ENCODE peak calls at places on chromosomes 7 and 10, in seven cellular contexts. One of them, this sample, is unnamed.

GRCh38 chr7:66779669-66780408 is 39.3 kb downstream of the RABGEF1 start:
- DNase-seq in tibial artery: no peak
- DNase-seq in AG09309: no peak
- DNase-seq in epithelial cell of esophagus: peak; percentile 57
- DNase-seq in PC-3: peak; percentile 12
- DNase-seq in endothelial cell of umbilical vein: peak; percentile 81
- DNase-seq in prostate gland: no peak
- DNase-seq in this sample: no peak

GRCh38 chr7:97580205-97580604 is 151.7 kb upstream of the TAC1 start:
- DNase-seq in tibial artery: no peak
- DNase-seq in AG09309: no peak
- DNase-seq in epithelial cell of esophagus: no peak
- DNase-seq in PC-3: no peak
- DNase-seq in endothelial cell of umbilical vein: no peak
- DNase-seq in prostate gland: no peak
- DNase-seq in this sample: no peak

GRCh38 chr7:39172137-39172536 is 194.4 kb downstream of the POU6F2 start:
- DNase-seq in tibial artery: no peak
- DNase-seq in AG09309: no peak
- DNase-seq in epithelial cell of esophagus: peak; percentile 73
- DNase-seq in PC-3: peak; percentile 31
- DNase-seq in endothelial cell of umbilical vein: no peak
- DNase-seq in prostate gland: no peak
- DNase-seq in this sample: no peak

GRCh38 chr10:52779541-52780390 is 7.2 kb upstream of the MBL2 start:
- DNase-seq in tibial artery: peak; percentile 66
- DNase-seq in AG09309: no peak
- DNase-seq in epithelial cell of esophagus: peak; percentile 69
- DNase-seq in PC-3: peak; percentile 99
- DNase-seq in endothelial cell of umbilical vein: peak; percentile 70
- DNase-seq in prostate gland: no peak
- DNase-seq in this sample: no peak

GRCh38 chr7:158313931-158314330 is 273.7 kb downstream of the PTPRN2 start:
- DNase-seq in tibial artery: no peak
- DNase-seq in AG09309: no peak
- DNase-seq in epithelial cell of esophagus: no peak
- DNase-seq in PC-3: no peak
- DNase-seq in endothelial cell of umbilical vein: no peak
- DNase-seq in prostate gland: no peak
- DNase-seq in this sample: no peak

GRCh38 chr7:94089806-94090205 is 85.7 kb upstream of the BET1 start:
- DNase-seq in tibial artery: no peak
- DNase-seq in AG09309: no peak
- DNase-seq in epithelial cell of esophagus: no peak
- DNase-seq in PC-3: no peak
- DNase-seq in endothelial cell of umbilical vein: no peak
- DNase-seq in prostate gland: no peak
- DNase-seq in this sample: no peak

GRCh38 chr7:141225916-141226618 is 152.2 kb downstream of the TMEM178B start:
- DNase-seq in tibial artery: no peak
- DNase-seq in AG09309: no peak
- DNase-seq in epithelial cell of esophagus: peak; percentile 1
- DNase-seq in PC-3: no peak
- DNase-seq in endothelial cell of umbilical vein: no peak
- DNase-seq in prostate gland: no peak
- DNase-seq in this sample: no peak

GRCh38 chr10:4346257-4346656 is 479.8 kb upstream of the AKR1E2 start:
- DNase-seq in tibial artery: no peak
- DNase-seq in AG09309: no peak
- DNase-seq in epithelial cell of esophagus: no peak
- DNase-seq in PC-3: no peak
- DNase-seq in endothelial cell of umbilical vein: no peak
- DNase-seq in prostate gland: no peak
- DNase-seq in this sample: no peak

GRCh38 chr7:27156901-27157716 is 634 bp upstream of the HOXA7 start:
- DNase-seq in tibial artery: no peak
- DNase-seq in AG09309: no peak
- DNase-seq in epithelial cell of esophagus: no peak
- DNase-seq in PC-3: no peak
- DNase-seq in endothelial cell of umbilical vein: peak; percentile 72
- DNase-seq in prostate gland: no peak
- DNase-seq in this sample: no peak

GRCh38 chr10:74824184-74825032 is 2.0 kb upstream of the KAT6B start:
- DNase-seq in tibial artery: peak; percentile 72
- DNase-seq in AG09309: no peak
- DNase-seq in epithelial cell of esophagus: no peak
- DNase-seq in PC-3: no peak
- DNase-seq in endothelial cell of umbilical vein: no peak
- DNase-seq in prostate gland: peak; percentile 13
- DNase-seq in this sample: no peak

GRCh38 chr10:89940076-89940475 is 238.7 kb downstream of the KIF20B start:
- DNase-seq in tibial artery: no peak
- DNase-seq in AG09309: no peak
- DNase-seq in epithelial cell of esophagus: no peak
- DNase-seq in PC-3: no peak
- DNase-seq in endothelial cell of umbilical vein: no peak
- DNase-seq in prostate gland: no peak
- DNase-seq in this sample: no peak

GRCh38 chr7:75819711-75820110 is 6.1 kb upstream of the CCL24 start:
- DNase-seq in tibial artery: no peak
- DNase-seq in AG09309: no peak
- DNase-seq in epithelial cell of esophagus: no peak
- DNase-seq in PC-3: no peak
- DNase-seq in endothelial cell of umbilical vein: no peak
- DNase-seq in prostate gland: no peak
- DNase-seq in this sample: no peak

GRCh38 chr10:28925154-28925663 is 247.9 kb downstream of the BAMBI start:
- DNase-seq in tibial artery: no peak
- DNase-seq in AG09309: no peak
- DNase-seq in epithelial cell of esophagus: no peak
- DNase-seq in PC-3: no peak
- DNase-seq in endothelial cell of umbilical vein: no peak
- DNase-seq in prostate gland: no peak
- DNase-seq in this sample: no peak

GRCh38 chr10:29811751-29812427 is 177.1 kb upstream of the SVIL start:
- DNase-seq in tibial artery: peak; percentile 84
- DNase-seq in AG09309: peak; percentile 95
- DNase-seq in epithelial cell of esophagus: peak; percentile 86
- DNase-seq in PC-3: peak; percentile 79
- DNase-seq in endothelial cell of umbilical vein: peak; percentile 81
- DNase-seq in prostate gland: peak; percentile 74
- DNase-seq in this sample: no peak

GRCh38 chr7:81231203-81231922 is 312.5 kb upstream of the SEMA3C start:
- DNase-seq in tibial artery: no peak
- DNase-seq in AG09309: no peak
- DNase-seq in epithelial cell of esophagus: no peak
- DNase-seq in PC-3: no peak
- DNase-seq in endothelial cell of umbilical vein: no peak
- DNase-seq in prostate gland: no peak
- DNase-seq in this sample: no peak

GRCh38 chr7:122485841-122486240 is 181.3 kb upstream of the FEZF1 start:
- DNase-seq in tibial artery: no peak
- DNase-seq in AG09309: peak; percentile 14
- DNase-seq in epithelial cell of esophagus: no peak
- DNase-seq in PC-3: no peak
- DNase-seq in endothelial cell of umbilical vein: no peak
- DNase-seq in prostate gland: no peak
- DNase-seq in this sample: no peak

GRCh38 chr7:108488902-108489538 is 32.8 kb upstream of the NRCAM start:
- DNase-seq in tibial artery: no peak
- DNase-seq in AG09309: no peak
- DNase-seq in epithelial cell of esophagus: no peak
- DNase-seq in PC-3: no peak
- DNase-seq in endothelial cell of umbilical vein: peak; percentile 87
- DNase-seq in prostate gland: no peak
- DNase-seq in this sample: no peak

GRCh38 chr10:70744617-70745138 is 40.5 kb downstream of the TBATA start:
- DNase-seq in tibial artery: no peak
- DNase-seq in AG09309: no peak
- DNase-seq in epithelial cell of esophagus: no peak
- DNase-seq in PC-3: no peak
- DNase-seq in endothelial cell of umbilical vein: no peak
- DNase-seq in prostate gland: no peak
- DNase-seq in this sample: no peak

GRCh38 chr7:121953164-121953563 is 80.2 kb downstream of the PTPRZ1 start:
- DNase-seq in tibial artery: no peak
- DNase-seq in AG09309: no peak
- DNase-seq in epithelial cell of esophagus: no peak
- DNase-seq in PC-3: no peak
- DNase-seq in endothelial cell of umbilical vein: no peak
- DNase-seq in prostate gland: no peak
- DNase-seq in this sample: no peak

GRCh38 chr7:126700807-126701604 is 551.7 kb downstream of the GRM8 start:
- DNase-seq in tibial artery: no peak
- DNase-seq in AG09309: peak; percentile 59
- DNase-seq in epithelial cell of esophagus: peak; percentile 99
- DNase-seq in PC-3: peak; percentile 86
- DNase-seq in endothelial cell of umbilical vein: peak; percentile 98
- DNase-seq in prostate gland: no peak
- DNase-seq in this sample: peak; percentile 98

GRCh38 chr7:106772655-106773108 is 92.4 kb upstream of the PIK3CG start:
- DNase-seq in tibial artery: no peak
- DNase-seq in AG09309: peak; percentile 47
- DNase-seq in epithelial cell of esophagus: peak; percentile 67
- DNase-seq in PC-3: peak; percentile 77
- DNase-seq in endothelial cell of umbilical vein: peak; percentile 85
- DNase-seq in prostate gland: no peak
- DNase-seq in this sample: no peak

GRCh38 chr10:71639412-71639719 is 80.2 kb downstream of the C10orf105 start:
- DNase-seq in tibial artery: no peak
- DNase-seq in AG09309: no peak
- DNase-seq in epithelial cell of esophagus: no peak
- DNase-seq in PC-3: no peak
- DNase-seq in endothelial cell of umbilical vein: no peak
- DNase-seq in prostate gland: no peak
- DNase-seq in this sample: no peak

GRCh38 chr7:86485842-86486241 is 157.9 kb upstream of the GRM3 start:
- DNase-seq in tibial artery: no peak
- DNase-seq in AG09309: no peak
- DNase-seq in epithelial cell of esophagus: no peak
- DNase-seq in PC-3: no peak
- DNase-seq in endothelial cell of umbilical vein: no peak
- DNase-seq in prostate gland: no peak
- DNase-seq in this sample: no peak

GRCh38 chr7:21358640-21359039 is 69.2 kb upstream of the SP4 start:
- DNase-seq in tibial artery: no peak
- DNase-seq in AG09309: no peak
- DNase-seq in epithelial cell of esophagus: peak; percentile 39
- DNase-seq in PC-3: peak; percentile 18
- DNase-seq in endothelial cell of umbilical vein: no peak
- DNase-seq in prostate gland: no peak
- DNase-seq in this sample: no peak

DNA sequence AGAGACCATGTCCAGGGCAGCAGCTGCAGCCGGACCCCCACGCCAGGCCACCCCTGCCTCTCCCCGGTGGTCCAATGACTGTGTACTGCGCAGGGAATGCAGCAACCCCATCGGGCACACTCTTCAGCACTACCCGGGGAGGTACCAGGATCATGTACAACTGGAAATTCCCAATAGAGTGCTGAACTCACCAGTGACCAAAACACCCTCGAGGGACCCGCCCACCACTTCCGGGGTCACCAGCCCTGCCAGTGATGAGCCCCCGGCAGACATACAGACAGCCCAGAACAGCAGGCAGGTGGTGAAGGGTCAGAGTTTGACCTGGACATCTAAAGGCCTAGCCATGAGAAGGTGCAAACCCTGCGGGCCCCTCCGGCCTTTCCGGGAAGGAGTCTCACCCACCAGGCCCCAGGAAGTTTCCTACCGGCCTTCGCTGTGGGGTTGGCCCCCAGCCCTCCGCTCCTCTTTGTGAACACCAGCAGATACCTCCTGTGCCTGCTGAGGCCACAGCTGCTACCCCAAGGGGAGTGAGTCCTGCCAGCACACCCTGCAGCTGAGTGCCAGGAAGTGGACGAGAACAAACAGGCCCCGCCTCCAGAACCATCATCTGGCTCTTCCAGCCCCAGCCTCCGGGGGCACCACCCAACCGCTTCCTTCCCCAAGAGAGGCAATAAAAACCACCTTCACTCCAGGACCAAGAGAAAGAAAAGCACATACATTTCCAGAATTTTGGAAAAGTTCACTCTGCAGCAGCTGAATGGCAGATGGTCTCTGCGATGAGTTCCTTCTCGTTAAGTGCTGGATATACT is 5.0 kb upstream of the ANKRD61 start:
- DNase-seq in tibial artery: peak; percentile 72
- DNase-seq in AG09309: no peak
- DNase-seq in epithelial cell of esophagus: peak; percentile 46
- DNase-seq in PC-3: peak; percentile 55
- DNase-seq in endothelial cell of umbilical vein: peak; percentile 18
- DNase-seq in prostate gland: peak; percentile 80
- DNase-seq in this sample: no peak
- TF ChIP-seq CTCF in tibial artery: no peak
- TF ChIP-seq CTCF in AG09309: peak; percentile 26
- TF ChIP-seq CTCF in epithelial cell of esophagus: peak; percentile 28
- TF ChIP-seq CTCF in PC-3: peak; percentile 48
- TF ChIP-seq CTCF in endothelial cell of umbilical vein: no peak
- TF ChIP-seq CTCF in prostate gland: peak; percentile 18
- TF ChIP-seq CTCF in this sample: peak; percentile 44

DNA sequence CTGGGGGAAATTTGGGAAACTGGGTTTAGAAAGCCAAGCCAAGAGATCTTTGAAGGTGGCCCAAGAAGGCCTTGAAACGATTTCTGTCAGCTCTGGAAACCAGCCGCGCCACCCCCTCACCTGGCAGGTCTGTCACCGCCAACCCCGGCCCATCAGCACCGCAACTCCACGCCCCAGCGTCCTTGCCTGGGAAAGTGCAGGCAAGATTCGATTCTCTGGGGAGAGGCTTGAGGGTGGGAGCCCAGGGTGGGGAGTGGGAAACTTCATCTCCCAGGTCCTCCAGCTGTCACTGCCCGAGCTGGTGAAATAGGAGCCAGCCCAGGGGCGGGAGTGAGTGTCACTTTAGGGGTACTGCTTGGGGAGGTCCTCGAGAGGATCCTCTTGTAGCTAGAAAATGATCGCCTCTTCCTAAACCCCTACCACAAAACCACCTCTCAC is 2.2 kb downstream of the ZNF467 start:
- DNase-seq in tibial artery: no peak
- DNase-seq in AG09309: no peak
- DNase-seq in epithelial cell of esophagus: no peak
- DNase-seq in PC-3: peak; percentile 3
- DNase-seq in endothelial cell of umbilical vein: peak; percentile 4
- DNase-seq in prostate gland: no peak
- DNase-seq in this sample: no peak
- H3K4me3 ChIP-seq in tibial artery: peak overlapping the region; percentile 56
- H3K4me3 ChIP-seq in AG09309: peak overlapping the region; percentile 33
- H3K4me3 ChIP-seq in epithelial cell of esophagus: peak overlapping the region; percentile 31
- H3K4me3 ChIP-seq in PC-3: peak overlapping the region; percentile 61
- H3K4me3 ChIP-seq in endothelial cell of umbilical vein: no peak overlapping the region
- H3K4me3 ChIP-seq in prostate gland: peak overlapping the region; percentile 61
- H3K4me3 ChIP-seq in this sample: peak overlapping the region; percentile 48

GRCh38 chr10:91197044-91197651 is 23.3 kb upstream of the PCGF5 start:
- DNase-seq in tibial artery: no peak
- DNase-seq in AG09309: no peak
- DNase-seq in epithelial cell of esophagus: no peak
- DNase-seq in PC-3: no peak
- DNase-seq in endothelial cell of umbilical vein: no peak
- DNase-seq in prostate gland: no peak
- DNase-seq in this sample: no peak
- TF ChIP-seq CTCF in tibial artery: no peak
- TF ChIP-seq CTCF in AG09309: no peak
- TF ChIP-seq CTCF in epithelial cell of esophagus: no peak
- TF ChIP-seq CTCF in PC-3: no peak
- TF ChIP-seq CTCF in endothelial cell of umbilical vein: no peak
- TF ChIP-seq CTCF in prostate gland: no peak
- TF ChIP-seq CTCF in this sample: no peak

GRCh38 chr10:15719899-15720634 is at the start of gene ITGA8:
- DNase-seq in tibial artery: peak; percentile 85
- DNase-seq in AG09309: no peak
- DNase-seq in epithelial cell of esophagus: no peak
- DNase-seq in PC-3: no peak
- DNase-seq in endothelial cell of umbilical vein: peak; percentile 22
- DNase-seq in prostate gland: peak; percentile 9
- DNase-seq in this sample: no peak
- H3K4me3 ChIP-seq in tibial artery: peak within 1 kb of the TSS; percentile 97
- H3K4me3 ChIP-seq in AG09309: peak within 1 kb of the TSS; percentile 36
- H3K4me3 ChIP-seq in epithelial cell of esophagus: no peak within 1 kb of the TSS
- H3K4me3 ChIP-seq in PC-3: no peak within 1 kb of the TSS
- H3K4me3 ChIP-seq in endothelial cell of umbilical vein: no peak within 1 kb of the TSS
- H3K4me3 ChIP-seq in prostate gland: peak within 1 kb of the TSS; percentile 43
- H3K4me3 ChIP-seq in this sample: no peak within 1 kb of the TSS

This sample was measured in GM12864.